ENCODE peak calls at places on chromosome 22, in four cellular contexts. X is upper lobe of right lung, B is fibroblast of lung, I is lower lobe of right lung. E is an unnamed sample.

GRCh38 chr22:34842630-34843029 is 223.3 kb upstream of the ISX start:
- DNase-seq in X (no peak), B (no peak), I (no peak), E (no peak)

GRCh38 chr22:44357296-44357961 is 44.7 kb upstream of the SHISAL1 start:
- DNase-seq in X (no peak), B (no peak), I (peak), E (no peak)

GRCh38 chr22:38864361-38865191 is 7.4 kb downstream of the CBX6 start:
- DNase-seq in X (peak), B (peak), I (peak), E (no peak)

GRCh38 chr22:20422965-20423635 is 14.5 kb downstream of the SCARF2 start:
- DNase-seq in X (peak), B (no peak), I (peak), E (no peak)

GRCh38 chr22:44403930-44404329 is 91.2 kb upstream of the SHISAL1 start:
- DNase-seq in X (peak), B (no peak), I (no peak), E (no peak)

GRCh38 chr22:44892803-44893730 is 116.7 kb downstream of the PHF21B start:
- DNase-seq in X (peak), B (no peak), I (no peak), E (no peak)

GRCh38 chr22:22939537-22940368 is 52.1 kb downstream of the IGLL5 start:
- DNase-seq in X (peak), B (no peak), I (peak), E (no peak)

GRCh38 chr22:43506487-43506886 is 94.7 kb downstream of the MPPED1 start:
- DNase-seq in X (no peak), B (no peak), I (peak), E (no peak)

GRCh38 chr22:42872821-42873220 is 15.7 kb upstream of the ARFGAP3 start:
- DNase-seq in X (no peak), B (peak), I (no peak), E (no peak)

GRCh38 chr22:21051145-21051835 is 5.5 kb downstream of the LRRC74B start:
- DNase-seq in X (no peak), B (no peak), I (no peak), E (no peak)

GRCh38 chr22:31757265-31757664 is 3.4 kb downstream of the DEPDC5 start:
- DNase-seq in X (no peak), B (no peak), I (no peak), E (no peak)

GRCh38 chr22:37552560-37553163 is 7.6 kb upstream of the CDC42EP1 start:
- DNase-seq in X (no peak), B (peak), I (no peak), E (peak)

GRCh38 chr22:22843848-22844247 is 43.8 kb upstream of the IGLL5 start:
- DNase-seq in X (no peak), B (no peak), I (no peak), E (no peak)

GRCh38 chr22:28923826-28924732 is 40.7 kb downstream of the ZNRF3 start:
- DNase-seq in X (peak), B (peak), I (peak), E (no peak)

GRCh38 chr22:36433318-36434231 is 45.8 kb upstream of the MYH9 start:
- DNase-seq in X (peak), B (peak), I (peak), E (no peak)

GRCh38 chr22:44497218-44497903 is 672 bp downstream of the RTL6 start:
- DNase-seq in X (peak), B (peak), I (no peak), E (peak)

GRCh38 chr22:35307372-35307771 is 7.7 kb downstream of the TOM1 start:
- DNase-seq in X (peak), B (no peak), I (no peak), E (no peak)

GRCh38 chr22:37581534-37581933 is 1.6 kb upstream of the LGALS2 start:
- DNase-seq in X (no peak), B (no peak), I (peak), E (no peak)

GRCh38 chr22:28773461-28773867 is 969 bp downstream of the CCDC117 start:
- DNase-seq in X (no peak), B (peak), I (no peak), E (peak)

GRCh38 chr22:27397948-27398330 is 403.6 kb downstream of the MN1 start:
- DNase-seq in X (no peak), B (no peak), I (peak), E (peak)

GRCh38 chr22:29916007-29916544 is 33.1 kb downstream of the MTMR3 start:
- DNase-seq in X (no peak), B (no peak), I (no peak), E (peak)

GRCh38 chr22:33803371-33803770 is 116.9 kb downstream of the LARGE1 start:
- DNase-seq in X (no peak), B (peak), I (no peak), E (peak)

GRCh38 chr22:31345331-31346254 is 553 bp downstream of the PATZ1 start:
- DNase-seq in X (peak), B (peak), I (peak), E (peak)

GRCh38 chr22:44412136-44412731 is 85.8 kb downstream of the RTL6 start:
- DNase-seq in X (peak), B (no peak), I (peak), E (no peak)

GRCh38 chr22:45475063-45475747 is 27.5 kb upstream of the FBLN1 start:
- DNase-seq in X (peak), B (no peak), I (peak), E (peak)

GRCh38 chr22:22576244-22576988 is 17.4 kb upstream of the PRAME start:
- DNase-seq in X (peak), B (peak), I (no peak), E (peak)

GRCh38 chr22:27996529-27996925 is 77.5 kb upstream of the PITPNB start:
- DNase-seq in X (peak), B (no peak), I (peak), E (no peak)

GRCh38 chr22:23065495-23066122 is 4.7 kb upstream of the GNAZ start:
- DNase-seq in X (peak), B (no peak), I (peak), E (no peak)

GRCh38 chr22:43110927-43111623 is 525 bp downstream of the BIK start:
- DNase-seq in X (peak), B (no peak), I (peak), E (no peak)

GRCh38 chr22:33325232-33326004 is 267.2 kb upstream of the SYN3 start:
- DNase-seq in X (no peak), B (no peak), I (no peak), E (no peak)

GRCh38 chr22:32265882-32266767 is 11.0 kb upstream of the SLC5A4 start:
- DNase-seq in X (no peak), B (peak), I (peak), E (peak)

GRCh38 chr22:37484115-37485005 is 1.8 kb downstream of the MFNG start:
- DNase-seq in X (peak), B (no peak), I (peak), E (no peak)

GRCh38 chr22:43263645-43264514 is 76.9 kb upstream of the TTLL12 start:
- DNase-seq in X (no peak), B (peak), I (peak), E (peak)

GRCh38 chr22:33726294-33726711 is 194.0 kb downstream of the LARGE1 start:
- DNase-seq in X (no peak), B (peak), I (no peak), E (peak)

GRCh38 chr22:38531251-38531956 is 25.3 kb upstream of the DDX17 start:
- DNase-seq in X (no peak), B (no peak), I (no peak), E (no peak)

GRCh38 chr22:28904211-28904808 is 20.9 kb downstream of the ZNRF3 start:
- DNase-seq in X (no peak), B (peak), I (no peak), E (peak)

GRCh38 chr22:44423556-44423955 is 74.5 kb downstream of the RTL6 start:
- DNase-seq in X (peak), B (no peak), I (peak), E (no peak)

GRCh38 chr22:29224121-29224858 is 18.6 kb downstream of the EMID1 start:
- DNase-seq in X (peak), B (peak), I (no peak), E (no peak)

GRCh38 chr22:40178417-40179409 is 988 bp downstream of the TNRC6B start:
- DNase-seq in X (no peak), B (peak), I (no peak), E (peak)

GRCh38 chr22:24247564-24248344 is 2.9 kb upstream of the GGT5 start:
- DNase-seq in X (peak), B (peak), I (peak), E (peak)
- TF ChIP-seq CTCF in X (peak), B (peak), I (peak), E (peak)

GRCh38 chr22:49999901-50000586 is 12.5 kb downstream of the IL17REL start:
- DNase-seq in X (peak), B (no peak), I (peak), E (no peak)
- H3K4me3 ChIP-seq in X (no peak), B (no peak), I (peak), E (peak)

GRCh38 chr22:17167486-17167885 is 8.4 kb upstream of the HDHD5 start:
- DNase-seq in X (no peak), B (no peak), I (no peak), E (no peak)

GRCh38 chr22:17161991-17162390 is 2.9 kb upstream of the HDHD5 start:
- DNase-seq in X (no peak), B (no peak), I (no peak), E (no peak)

GRCh38 chr22:17162731-17163130 is 3.7 kb upstream of the HDHD5 start:
- DNase-seq in X (no peak), B (no peak), I (no peak), E (peak)

GRCh38 chr22:17159504-17159951 is 451 bp upstream of the HDHD5 start:
- DNase-seq in X (peak), B (peak), I (no peak), E (peak)

DNA sequence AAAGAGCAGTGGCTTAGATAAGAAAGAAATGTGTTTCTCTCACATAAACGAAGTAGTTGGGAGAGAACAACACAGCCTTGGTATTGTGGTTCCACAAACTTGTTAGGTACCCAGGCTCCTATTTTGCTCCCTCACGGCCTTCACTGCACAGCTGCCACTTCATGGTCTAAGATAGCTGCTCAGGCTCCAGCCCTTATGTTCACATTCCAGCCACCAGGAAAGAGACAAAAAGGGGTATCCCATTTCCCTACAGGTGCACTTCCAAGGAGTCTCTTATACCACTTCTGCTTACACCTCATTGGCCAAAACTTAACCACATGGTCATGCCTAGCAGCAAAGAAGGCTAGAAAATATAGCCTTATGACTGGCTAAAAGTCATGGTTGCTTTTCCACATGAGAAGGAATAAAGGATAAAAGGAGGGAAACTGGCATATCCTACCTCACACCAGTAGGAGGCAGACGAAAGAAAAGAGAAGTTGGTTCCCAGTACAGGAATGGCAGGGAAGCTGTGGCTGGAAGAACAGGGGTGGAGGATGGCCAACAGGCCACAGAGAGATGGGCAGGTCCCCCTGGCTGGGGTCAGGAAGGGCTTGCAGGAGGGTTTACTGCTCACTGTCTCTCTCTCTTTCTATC is 5.4 kb upstream of the HDHD5 start:
- DNase-seq in X (no peak), B (no peak), I (no peak), E (no peak)
- TF ChIP-seq CTCF in X (no peak), B (peak), I (peak), E (peak)

GRCh38 chr22:41832553-41833368 is at the start of gene SREBF2:
- DNase-seq in X (peak), B (peak), I (peak), E (peak)

GRCh38 chr22:41831828-41832552 is 915 bp upstream of the SREBF2 start:
- DNase-seq in X (no peak), B (no peak), I (no peak), E (no peak)

GRCh38 chr22:41833369-41834004 is 582 bp downstream of the SREBF2 start:
- DNase-seq in X (peak), B (peak), I (peak), E (peak)

GRCh38 chr22:41830174-41830573 is 2.7 kb upstream of the SREBF2 start:
- DNase-seq in X (no peak), B (no peak), I (no peak), E (no peak)

GRCh38 chr22:41831383-41831782 is 1.5 kb upstream of the SREBF2 start:
- DNase-seq in X (no peak), B (peak), I (no peak), E (no peak)
- H3K4me3 ChIP-seq in X (no peak), B (no peak), I (no peak), E (no peak)

DNA sequence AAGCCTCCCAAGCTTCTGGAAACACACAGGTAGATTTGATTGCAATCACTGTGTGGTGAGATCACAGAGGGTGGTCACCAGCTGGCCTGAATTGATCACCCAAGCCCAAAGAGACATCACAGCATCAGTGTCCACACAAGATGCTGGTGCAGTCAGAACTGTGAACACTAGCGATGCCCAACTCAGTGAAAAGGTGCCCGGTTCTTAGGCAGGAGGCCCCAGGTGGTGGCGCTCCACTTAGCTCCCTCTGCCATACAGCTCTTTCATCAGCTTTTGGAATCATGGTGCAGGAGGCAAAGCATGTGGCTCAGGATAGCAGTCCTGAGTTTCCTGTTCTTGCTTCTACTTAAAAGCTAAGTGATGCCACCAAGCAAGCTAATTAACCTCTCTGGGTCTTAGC is 11.1 kb downstream of the DGCR2 start:
- DNase-seq in X (peak), B (no peak), I (no peak), E (no peak)
- TF ChIP-seq CTCF in X (no peak), B (no peak), I (no peak), E (no peak)

GRCh38 chr22:47836957-47837356 is 1074.5 kb downstream of the TBC1D22A start:
- DNase-seq in X (no peak), B (peak), I (no peak), E (peak)

GRCh38 chr22:47841166-47841565 is 1078.7 kb downstream of the TBC1D22A start:
- DNase-seq in X (no peak), B (no peak), I (no peak), E (no peak)

GRCh38 chr22:47837703-47838102 is 1075.3 kb downstream of the TBC1D22A start:
- DNase-seq in X (no peak), B (peak), I (no peak), E (peak)

GRCh38 chr22:47842119-47842518 is 1079.7 kb downstream of the TBC1D22A start:
- DNase-seq in X (no peak), B (no peak), I (no peak), E (no peak)

DNA sequence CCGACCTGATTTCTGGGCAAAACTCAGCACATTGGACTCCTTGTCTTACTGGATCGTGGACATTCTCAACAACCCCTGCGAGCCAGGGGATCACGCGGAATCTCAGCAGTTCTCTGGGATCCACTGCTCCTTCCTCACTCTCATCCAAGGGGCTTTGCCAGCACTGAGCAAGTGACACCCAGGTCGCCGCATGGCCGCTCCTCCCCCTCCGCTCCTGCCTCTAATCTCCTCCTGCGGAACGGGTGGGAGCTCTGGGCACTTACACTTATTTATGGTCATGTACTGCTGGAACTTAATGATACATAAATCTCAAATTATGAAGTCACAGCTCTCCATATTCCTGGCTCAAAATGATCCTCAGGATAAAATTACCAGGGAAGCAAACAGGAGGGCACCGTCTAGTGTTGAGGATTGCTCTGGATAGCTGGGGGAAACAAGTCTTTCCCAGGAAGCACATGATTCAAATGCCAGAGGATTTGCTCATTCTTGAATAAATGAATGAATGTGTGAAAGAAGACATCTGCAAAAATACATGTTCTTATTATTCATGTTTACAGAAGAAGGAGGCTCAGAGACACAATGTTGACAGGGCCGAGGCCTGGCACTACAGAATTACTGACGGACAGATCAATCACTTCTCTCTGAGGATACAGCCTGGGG is 1077.3 kb downstream of the TBC1D22A start:
- DNase-seq in X (no peak), B (no peak), I (no peak), E (peak)
- H3K4me3 ChIP-seq in X (no peak), B (no peak), I (no peak), E (no peak)

GRCh38 chr22:46825145-46825544 is 62.7 kb downstream of the TBC1D22A start:
- DNase-seq in X (no peak), B (peak), I (no peak), E (no peak)

GRCh38 chr22:46827781-46828180 is 65.3 kb downstream of the TBC1D22A start:
- DNase-seq in X (no peak), B (no peak), I (no peak), E (no peak)

GRCh38 chr22:46828323-46829139 is 66.1 kb downstream of the TBC1D22A start:
- DNase-seq in X (no peak), B (no peak), I (no peak), E (no peak)

GRCh38 chr22:46826438-46826837 is 64.0 kb downstream of the TBC1D22A start:
- DNase-seq in X (no peak), B (no peak), I (no peak), E (no peak)

GRCh38 chr22:46827072-46827780 is 64.8 kb downstream of the TBC1D22A start:
- DNase-seq in X (no peak), B (no peak), I (no peak), E (no peak)
- TF ChIP-seq CTCF in X (peak), B (no peak), I (no peak), E (no peak)

GRCh38 chr22:49380095-49380827 is 447.4 kb downstream of the BRD1 start:
- DNase-seq in X (peak), B (no peak), I (no peak), E (no peak)
- H3K4me3 ChIP-seq in X (no peak), B (no peak), I (no peak), E (no peak)